ENCODE peak calls at places on chromosomes 5 and 9, in nine cellular contexts. F is iris pigment epithelial cell; O is CD4-positive, CD25-positive, alpha-beta regulatory T cell; G is tibial nerve; M is AML-193; T is GM12878; U is skeletal muscle cell; N is activated CD8-positive, alpha-beta memory T cell treated with anti-CD3 and anti-CD28 coated beads for 48 hours; V is adipocyte. K is an unnamed sample.

GRCh38 chr9:137127301-137128157 is 11.4 kb upstream of the GRIN1 start:
- DNase-seq in F (peak), O (peak), G (no peak), M (peak), T (no peak), U (no peak), N (no peak), V (no peak), K (no peak)

GRCh38 chr5:125559296-125559695 is 812.9 kb upstream of the ZNF608 start:
- DNase-seq in F (peak), O (no peak), G (no peak), M (no peak), T (no peak), U (peak), N (no peak), V (peak), K (no peak)

GRCh38 chr9:87504938-87505337 is 7.3 kb downstream of the DAPK1 start:
- DNase-seq in F (no peak), O (no peak), G (no peak), M (no peak), T (no peak), U (no peak), N (no peak), V (no peak), K (no peak)

GRCh38 chr5:34789021-34789531 is 49.9 kb upstream of the TTC23L start:
- DNase-seq in F (peak), O (no peak), G (no peak), M (no peak), T (no peak), U (no peak), N (no peak), V (no peak), K (peak)

GRCh38 chr5:170623576-170624181 is 119.9 kb downstream of the KCNIP1 start:
- DNase-seq in F (peak), O (peak), G (no peak), M (peak), T (no peak), U (peak), N (no peak), V (peak), K (peak)

GRCh38 chr5:74616236-74617146 is 24.0 kb downstream of the ENC1 start:
- DNase-seq in F (no peak), O (no peak), G (no peak), M (no peak), T (no peak), U (no peak), N (no peak), V (no peak), K (no peak)

GRCh38 chr9:98520221-98520920 is 188.4 kb downstream of the GABBR2 start:
- DNase-seq in F (no peak), O (no peak), G (no peak), M (no peak), T (no peak), U (peak), N (no peak), V (no peak), K (no peak)

GRCh38 chr9:134335490-134336173 is 9.4 kb downstream of the RXRA start:
- DNase-seq in F (no peak), O (no peak), G (no peak), M (no peak), T (no peak), U (no peak), N (no peak), V (no peak), K (no peak)

GRCh38 chr9:16704096-16704488 is 166.4 kb downstream of the BNC2 start:
- DNase-seq in F (no peak), O (no peak), G (no peak), M (no peak), T (no peak), U (no peak), N (no peak), V (no peak), K (peak)

GRCh38 chr5:102975040-102975439 is 144.9 kb downstream of the GIN1 start:
- DNase-seq in F (no peak), O (no peak), G (no peak), M (no peak), T (no peak), U (no peak), N (no peak), V (no peak), K (peak)

GRCh38 chr9:133787749-133788015 is 49.5 kb upstream of the SARDH start:
- DNase-seq in F (peak), O (no peak), G (no peak), M (no peak), T (peak), U (no peak), N (no peak), V (peak), K (peak)

GRCh38 chr9:37187269-37187668 is 66.9 kb downstream of the ZCCHC7 start:
- DNase-seq in F (no peak), O (peak), G (no peak), M (no peak), T (no peak), U (no peak), N (no peak), V (no peak), K (no peak)

GRCh38 chr5:83549681-83550080 is 78.1 kb downstream of the VCAN start:
- DNase-seq in F (no peak), O (no peak), G (no peak), M (no peak), T (no peak), U (no peak), N (no peak), V (no peak), K (peak)

GRCh38 chr5:15191012-15191411 is 309.0 kb upstream of the FBXL7 start:
- DNase-seq in F (peak), O (no peak), G (no peak), M (no peak), T (no peak), U (no peak), N (no peak), V (peak), K (no peak)

GRCh38 chr5:29263836-29264235 is 1929.7 kb upstream of the CDH6 start:
- DNase-seq in F (no peak), O (no peak), G (no peak), M (no peak), T (no peak), U (peak), N (no peak), V (no peak), K (no peak)

GRCh38 chr5:66821626-66822429 is 225.6 kb downstream of the MAST4 start:
- DNase-seq in F (no peak), O (peak), G (no peak), M (no peak), T (no peak), U (no peak), N (no peak), V (no peak), K (no peak)

GRCh38 chr9:134681061-134681661 is 39.6 kb downstream of the COL5A1 start:
- DNase-seq in F (peak), O (no peak), G (no peak), M (no peak), T (no peak), U (no peak), N (no peak), V (peak), K (no peak)

GRCh38 chr5:133354323-133355161 is 257.8 kb downstream of the FSTL4 start:
- DNase-seq in F (no peak), O (no peak), G (no peak), M (no peak), T (no peak), U (no peak), N (no peak), V (no peak), K (peak)

GRCh38 chr9:87481890-87482855 is 15.5 kb upstream of the DAPK1 start:
- DNase-seq in F (no peak), O (no peak), G (no peak), M (no peak), T (no peak), U (no peak), N (no peak), V (no peak), K (no peak)

GRCh38 chr5:10331341-10331796 is 22.1 kb upstream of the MARCHF6 start:
- DNase-seq in F (peak), O (no peak), G (peak), M (no peak), T (no peak), U (peak), N (no peak), V (peak), K (peak)

GRCh38 chr9:133604214-133604613 is 5.0 kb downstream of the FAM163B start:
- DNase-seq in F (no peak), O (no peak), G (no peak), M (no peak), T (no peak), U (no peak), N (no peak), V (no peak), K (peak)

GRCh38 chr5:32713396-32714381 is 2.6 kb downstream of the NPR3 start:
- DNase-seq in F (peak), O (no peak), G (no peak), M (no peak), T (no peak), U (no peak), N (peak), V (peak), K (no peak)

GRCh38 chr5:135991381-135991907 is 36.7 kb upstream of the LECT2 start:
- DNase-seq in F (no peak), O (no peak), G (no peak), M (no peak), T (no peak), U (no peak), N (no peak), V (no peak), K (no peak)

GRCh38 chr5:53479656-53480473 is 564 bp upstream of the FST start:
- DNase-seq in F (peak), O (peak), G (peak), M (no peak), T (no peak), U (no peak), N (no peak), V (peak), K (peak)

GRCh38 chr5:129063483-129064136 is 30.9 kb upstream of the ISOC1 start:
- DNase-seq in F (no peak), O (no peak), G (no peak), M (no peak), T (no peak), U (peak), N (no peak), V (peak), K (no peak)

GRCh38 chr5:132655821-132656773 is 1.9 kb upstream of the IL13 start:
- DNase-seq in F (peak), O (no peak), G (no peak), M (no peak), T (no peak), U (no peak), N (no peak), V (peak), K (no peak)

GRCh38 chr5:6597557-6597956 is 35.3 kb downstream of the NSUN2 start:
- DNase-seq in F (no peak), O (no peak), G (no peak), M (no peak), T (no peak), U (no peak), N (no peak), V (no peak), K (no peak)

GRCh38 chr9:127083133-127083532 is 39.3 kb downstream of the ANGPTL2 start:
- DNase-seq in F (no peak), O (no peak), G (no peak), M (no peak), T (no peak), U (no peak), N (no peak), V (no peak), K (no peak)

GRCh38 chr9:132327537-132327936 is 27.2 kb downstream of the SETX start:
- DNase-seq in F (no peak), O (no peak), G (no peak), M (no peak), T (no peak), U (no peak), N (no peak), V (no peak), K (no peak)

GRCh38 chr5:90488791-90489190 is 14.1 kb downstream of the POLR3G start:
- DNase-seq in F (peak), O (no peak), G (no peak), M (no peak), T (no peak), U (no peak), N (no peak), V (peak), K (no peak)

GRCh38 chr5:147689436-147689835 is 93.1 kb downstream of the JAKMIP2 start:
- DNase-seq in F (peak), O (no peak), G (no peak), M (no peak), T (no peak), U (peak), N (no peak), V (peak), K (no peak)

GRCh38 chr5:174234388-174234787 is 188.9 kb downstream of the NSG2 start:
- DNase-seq in F (no peak), O (no peak), G (no peak), M (no peak), T (no peak), U (no peak), N (no peak), V (no peak), K (no peak)

GRCh38 chr5:118611332-118611945 is 376.9 kb downstream of the DTWD2 start:
- DNase-seq in F (peak), O (no peak), G (no peak), M (peak), T (no peak), U (no peak), N (no peak), V (peak), K (peak)

K was measured in SJCRH30.